ENCODE peak calls at places on chromosome 13, in four cellular contexts. P is endodermal cell, S is T-helper 1 cell, L is right lobe of liver. U is an unnamed sample.

GRCh38 chr13:43516401-43516826 is 270.4 kb downstream of the ENOX1 start:
- DNase-seq in L (no peak), P (no peak), S (no peak), U (no peak)

GRCh38 chr13:41916173-41916954 is 44.5 kb downstream of the VWA8 start:
- DNase-seq in P (no peak), L (no peak), S (no peak), U (no peak)

GRCh38 chr13:51804295-51805172 is 571 bp upstream of the DHRS12 start:
- DNase-seq in L (no peak), P (no peak), S (no peak), U (no peak)

GRCh38 chr13:20125129-20125782 is 35.6 kb downstream of the GJA3 start:
- DNase-seq in P (no peak), L (no peak), S (no peak), U (no peak)

GRCh38 chr13:86585826-86586225 is 786.6 kb upstream of the SLITRK6 start:
- DNase-seq in P (no peak), L (no peak), S (no peak), U (no peak)

GRCh38 chr13:33756929-33757328 is 61.0 kb upstream of the RFC3 start:
- DNase-seq in P (no peak), L (no peak), S (no peak), U (no peak)

GRCh38 chr13:71021810-71022422 is 845.1 kb downstream of the DACH1 start:
- DNase-seq in S (no peak), L (no peak), P (no peak), U (no peak)

GRCh38 chr13:107210216-107211010 is 642.5 kb upstream of the ARGLU1 start:
- DNase-seq in P (no peak), S (no peak), L (no peak), U (no peak)

GRCh38 chr13:88068316-88068715 is 397.1 kb downstream of the SLITRK5 start:
- DNase-seq in S (no peak), P (no peak), L (no peak), U (no peak)

U was measured in WTC11.